ENCODE peak calls at places on chromosomes 1 and 21, in nine cellular contexts. F, C, A, B, O, X, Y, G and N are unnamed samples.

GRCh38 chr21:43866233-43866632 is 1.2 kb downstream of the AGPAT3 start:
- DNase-seq in G (peak), X (no peak), A (peak), Y (no peak), B (peak), C (no peak), F (peak), O (no peak), N (peak)

GRCh38 chr1:223175633-223176032 is 32.6 kb upstream of the TLR5 start:
- DNase-seq in C (no peak), G (peak), X (no peak), O (no peak), A (no peak), Y (no peak), F (no peak), B (no peak), N (no peak)

GRCh38 chr1:171743014-171743870 is 1.4 kb upstream of the VAMP4 start:
- DNase-seq in F (peak), O (no peak), G (peak), A (no peak), X (no peak), B (no peak), C (no peak), Y (no peak), N (no peak)

GRCh38 chr1:244969355-244970235 is 105.3 kb upstream of the HNRNPU start:
- DNase-seq in A (peak), C (peak), B (peak), Y (peak), O (peak), F (peak), G (peak), X (peak), N (peak)

GRCh38 chr1:50603274-50604271 is 180.3 kb upstream of the DMRTA2 start:
- DNase-seq in Y (no peak), F (no peak), X (no peak), G (no peak), A (no peak), O (no peak), B (no peak), C (no peak), N (no peak)

GRCh38 chr1:25519624-25520023 is 23.8 kb upstream of the LDLRAP1 start:
- DNase-seq in Y (no peak), C (no peak), B (no peak), X (no peak), F (no peak), A (no peak), G (no peak), O (no peak), N (no peak)

GRCh38 chr1:90512441-90512840 is 204.7 kb downstream of the BARHL2 start:
- DNase-seq in F (no peak), Y (no peak), X (no peak), O (no peak), C (no peak), B (no peak), A (no peak), G (no peak), N (no peak)

GRCh38 chr1:219670426-219671149 is 57.7 kb upstream of the ZC3H11B start:
- DNase-seq in A (peak), C (no peak), F (no peak), X (no peak), G (no peak), Y (no peak), O (no peak), B (no peak), N (no peak)

GRCh38 chr1:209651148-209651547 is 1.1 kb downstream of the LAMB3 start:
- DNase-seq in G (peak), A (peak), X (peak), C (no peak), O (peak), F (peak), Y (peak), B (peak), N (no peak)

GRCh38 chr1:28296401-28297220 is 32.2 kb upstream of the MED18 start:
- DNase-seq in C (no peak), B (no peak), O (no peak), A (no peak), X (no peak), F (peak), Y (no peak), G (no peak), N (no peak)

GRCh38 chr1:41476807-41477361 is 7.6 kb downstream of the EDN2 start:
- DNase-seq in Y (no peak), A (peak), C (no peak), F (peak), O (no peak), X (peak), B (peak), G (peak), N (no peak)

GRCh38 chr1:51506537-51506936 is 12.5 kb downstream of the EPS15 start:
- DNase-seq in G (no peak), F (no peak), A (no peak), B (no peak), O (no peak), C (no peak), Y (no peak), X (no peak), N (no peak)

GRCh38 chr21:18424250-18424649 is 20.7 kb upstream of the TMPRSS15 start:
- DNase-seq in B (no peak), G (no peak), X (no peak), Y (no peak), O (no peak), F (no peak), A (no peak), C (no peak), N (no peak)

GRCh38 chr1:92374211-92374610 is 75.4 kb downstream of the RPAP2 start:
- DNase-seq in C (no peak), B (no peak), O (no peak), Y (no peak), X (no peak), G (no peak), A (no peak), F (no peak), N (no peak)

GRCh38 chr1:110356379-110356778 is 17.2 kb downstream of the RBM15 start:
- DNase-seq in Y (no peak), A (no peak), F (no peak), G (no peak), O (no peak), X (no peak), B (no peak), C (no peak), N (no peak)

GRCh38 chr1:12081648-12082396 is 18.7 kb downstream of the TNFRSF8 start:
- DNase-seq in F (no peak), G (no peak), B (no peak), C (no peak), O (no peak), X (no peak), A (no peak), Y (no peak), N (no peak)

GRCh38 chr1:19405761-19406481 is 79.4 kb downstream of the CAPZB start:
- DNase-seq in X (no peak), A (no peak), C (no peak), O (no peak), B (no peak), F (no peak), Y (no peak), G (no peak), N (peak)

GRCh38 chr1:4657244-4657789 is 2.9 kb downstream of the AJAP1 start:
- DNase-seq in Y (peak), O (no peak), A (no peak), C (no peak), F (no peak), G (no peak), X (no peak), B (no peak), N (no peak)

GRCh38 chr1:206663832-206664652 is 20.7 kb upstream of the MAPKAPK2 start:
- DNase-seq in A (peak), X (no peak), F (peak), B (peak), O (peak), Y (no peak), G (peak), C (no peak), N (peak)

GRCh38 chr21:31162827-31163226 is 124.6 kb upstream of the KRTAP19-8 start:
- DNase-seq in O (no peak), B (no peak), Y (no peak), A (no peak), C (no peak), F (no peak), X (no peak), G (no peak), N (no peak)

GRCh38 chr1:222739465-222739864 is 2.5 kb downstream of the FAM177B start:
- DNase-seq in Y (no peak), O (no peak), X (no peak), B (no peak), A (no peak), C (no peak), F (no peak), G (no peak), N (no peak)

GRCh38 chr1:181793826-181794225 is 267.7 kb downstream of the ZNF648 start:
- DNase-seq in A (no peak), Y (no peak), B (no peak), X (no peak), G (no peak), O (no peak), F (no peak), C (no peak), N (no peak)

GRCh38 chr1:246383217-246383616 is 123.9 kb downstream of the SMYD3 start:
- DNase-seq in F (no peak), A (no peak), O (no peak), C (no peak), B (no peak), X (no peak), G (no peak), Y (no peak), N (no peak)

GRCh38 chr1:156282479-156283222 is at the start of gene SMG5:
- DNase-seq in F (peak), A (peak), O (peak), C (peak), G (peak), X (peak), Y (peak), B (peak), N (peak)

GRCh38 chr1:17155257-17155895 is 36.1 kb upstream of the PADI2 start:
- DNase-seq in B (no peak), G (no peak), O (no peak), A (no peak), X (no peak), Y (no peak), C (no peak), F (no peak), N (no peak)

GRCh38 chr1:186473047-186473446 is 12.1 kb upstream of the PDC start:
- DNase-seq in A (no peak), X (no peak), O (no peak), B (no peak), Y (no peak), G (no peak), C (no peak), F (no peak), N (no peak)

GRCh38 chr1:220700591-220701179 is 10.5 kb downstream of the C1orf115 start:
- DNase-seq in Y (no peak), O (no peak), G (no peak), X (no peak), B (no peak), C (no peak), A (no peak), F (no peak), N (peak)

GRCh38 chr1:201501812-201502510 is 5.0 kb downstream of the CSRP1 start:
- DNase-seq in A (no peak), B (no peak), F (no peak), Y (no peak), X (no peak), O (no peak), C (no peak), G (no peak), N (no peak)

GRCh38 chr1:53408013-53408754 is 51.0 kb upstream of the DMRTB1 start:
- DNase-seq in G (no peak), B (no peak), F (no peak), C (no peak), A (no peak), O (no peak), X (no peak), Y (no peak), N (no peak)

GRCh38 chr1:210654176-210654786 is 325.6 kb downstream of the HHAT start:
- DNase-seq in B (no peak), F (no peak), G (no peak), C (no peak), Y (no peak), O (no peak), A (no peak), X (no peak), N (no peak)

GRCh38 chr1:71196685-71197084 is 115.8 kb upstream of the ZRANB2 start:
- DNase-seq in C (no peak), Y (no peak), G (no peak), F (no peak), X (no peak), O (no peak), B (no peak), A (no peak), N (no peak)

GRCh38 chr1:25694167-25694566 is 77.6 kb downstream of the MAN1C1 start:
- DNase-seq in O (no peak), X (no peak), G (peak), Y (no peak), B (no peak), F (peak), A (no peak), C (peak), N (no peak)

GRCh38 chr1:56148466-56149193 is 430.7 kb downstream of the PLPP3 start:
- DNase-seq in O (no peak), F (no peak), G (no peak), Y (no peak), X (no peak), C (no peak), A (no peak), B (no peak), N (no peak)

GRCh38 chr1:18104546-18105100 is 3.0 kb upstream of the IGSF21 start:
- DNase-seq in F (no peak), C (no peak), Y (no peak), A (no peak), B (peak), X (no peak), O (no peak), G (no peak), N (no peak)

GRCh38 chr1:7579016-7579415 is 192.1 kb upstream of the VAMP3 start:
- DNase-seq in A (no peak), C (no peak), F (no peak), G (no peak), B (no peak), Y (peak), O (no peak), X (no peak), N (no peak)

GRCh38 chr1:81717230-81717629 is 83.5 kb upstream of the ADGRL2 start:
- DNase-seq in Y (no peak), X (no peak), B (no peak), G (no peak), O (no peak), A (no peak), F (no peak), C (no peak), N (no peak)

GRCh38 chr1:2981981-2982614 is 39.2 kb upstream of the ACTRT2 start:
- DNase-seq in Y (peak), X (no peak), G (no peak), F (no peak), O (no peak), B (no peak), A (no peak), C (no peak), N (no peak)

GRCh38 chr1:22246755-22247480 is 104.0 kb upstream of the WNT4 start:
- DNase-seq in F (no peak), O (no peak), B (no peak), G (no peak), Y (no peak), X (no peak), A (no peak), C (no peak), N (no peak)

GRCh38 chr1:184859381-184860105 is 104.9 kb upstream of the EDEM3 start:
- DNase-seq in Y (no peak), B (no peak), C (no peak), G (no peak), X (no peak), O (no peak), A (no peak), F (no peak), N (no peak)

GRCh38 chr1:184854036-184854435 is 99.4 kb upstream of the EDEM3 start:
- DNase-seq in G (no peak), X (no peak), F (no peak), Y (no peak), A (no peak), B (no peak), O (no peak), C (no peak), N (no peak)

GRCh38 chr1:184851822-184852746 is 97.4 kb upstream of the EDEM3 start:
- DNase-seq in C (no peak), X (no peak), F (no peak), G (no peak), O (no peak), A (no peak), B (no peak), Y (no peak), N (no peak)

GRCh38 chr1:184858288-184858687 is 103.6 kb upstream of the EDEM3 start:
- DNase-seq in C (no peak), G (no peak), A (no peak), O (no peak), X (no peak), Y (no peak), B (no peak), F (no peak), N (no peak)

GRCh38 chr1:184854456-184855180 is 100.0 kb upstream of the EDEM3 start:
- DNase-seq in Y (no peak), B (no peak), O (no peak), X (no peak), C (no peak), A (no peak), F (no peak), G (no peak), N (no peak)
- H3K27ac ChIP-seq in Y (no peak), B (peak), O (no peak), X (no peak), C (peak), A (peak), F (no peak), G (no peak), N (no peak)

GRCh38 chr21:16133248-16133647 is 403.5 kb downstream of the USP25 start:
- DNase-seq in G (no peak), Y (no peak), X (no peak), O (no peak), C (no peak), B (no peak), A (no peak), F (no peak), N (no peak)
- H3K27ac ChIP-seq in G (no peak), Y (no peak), X (no peak), O (no peak), C (no peak), B (no peak), A (no peak), F (no peak), N (no peak)

DNA sequence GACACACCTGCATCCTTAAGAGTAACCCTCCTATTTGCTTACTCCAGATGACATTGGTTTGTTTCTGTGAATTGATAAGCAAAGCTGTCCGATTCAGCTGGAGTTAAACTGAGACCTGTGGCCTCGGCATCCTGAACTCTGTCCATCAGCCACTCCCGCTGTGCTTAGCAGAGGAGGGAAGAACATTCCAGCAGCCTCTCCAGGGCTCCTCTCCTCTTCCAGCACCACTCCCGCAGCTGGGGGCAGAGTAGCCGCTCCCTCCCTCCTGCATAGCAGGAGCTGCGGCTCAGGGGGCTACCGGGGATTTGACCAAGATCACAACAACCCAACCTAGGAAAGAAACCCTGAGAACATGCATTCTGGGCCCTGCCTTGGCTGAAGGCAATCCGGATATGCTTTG is 8.8 kb downstream of the LRRC38 start:
- DNase-seq in F (no peak), B (no peak), C (no peak), Y (no peak), G (no peak), O (no peak), X (no peak), A (no peak), N (no peak)
- H3K27ac ChIP-seq in F (no peak), B (peak), C (no peak), Y (no peak), G (no peak), O (no peak), X (no peak), A (no peak), N (no peak)

GRCh38 chr1:1927751-1928150 is 8.7 kb upstream of the TMEM52 start:
- DNase-seq in B (no peak), X (no peak), G (no peak), C (no peak), F (peak), A (no peak), O (no peak), Y (no peak), N (no peak)

GRCh38 chr1:1926346-1926811 is 7.3 kb upstream of the TMEM52 start:
- DNase-seq in X (no peak), Y (no peak), G (no peak), O (no peak), F (peak), B (no peak), A (no peak), C (no peak), N (no peak)

GRCh38 chr1:1925437-1926345 is 6.6 kb upstream of the TMEM52 start:
- DNase-seq in F (peak), B (no peak), A (no peak), X (no peak), G (no peak), O (no peak), C (no peak), Y (no peak), N (no peak)

GRCh38 chr1:1928231-1929101 is 9.4 kb upstream of the TMEM52 start:
- DNase-seq in C (no peak), F (peak), O (no peak), X (no peak), B (no peak), G (no peak), Y (no peak), A (no peak), N (no peak)

DNA sequence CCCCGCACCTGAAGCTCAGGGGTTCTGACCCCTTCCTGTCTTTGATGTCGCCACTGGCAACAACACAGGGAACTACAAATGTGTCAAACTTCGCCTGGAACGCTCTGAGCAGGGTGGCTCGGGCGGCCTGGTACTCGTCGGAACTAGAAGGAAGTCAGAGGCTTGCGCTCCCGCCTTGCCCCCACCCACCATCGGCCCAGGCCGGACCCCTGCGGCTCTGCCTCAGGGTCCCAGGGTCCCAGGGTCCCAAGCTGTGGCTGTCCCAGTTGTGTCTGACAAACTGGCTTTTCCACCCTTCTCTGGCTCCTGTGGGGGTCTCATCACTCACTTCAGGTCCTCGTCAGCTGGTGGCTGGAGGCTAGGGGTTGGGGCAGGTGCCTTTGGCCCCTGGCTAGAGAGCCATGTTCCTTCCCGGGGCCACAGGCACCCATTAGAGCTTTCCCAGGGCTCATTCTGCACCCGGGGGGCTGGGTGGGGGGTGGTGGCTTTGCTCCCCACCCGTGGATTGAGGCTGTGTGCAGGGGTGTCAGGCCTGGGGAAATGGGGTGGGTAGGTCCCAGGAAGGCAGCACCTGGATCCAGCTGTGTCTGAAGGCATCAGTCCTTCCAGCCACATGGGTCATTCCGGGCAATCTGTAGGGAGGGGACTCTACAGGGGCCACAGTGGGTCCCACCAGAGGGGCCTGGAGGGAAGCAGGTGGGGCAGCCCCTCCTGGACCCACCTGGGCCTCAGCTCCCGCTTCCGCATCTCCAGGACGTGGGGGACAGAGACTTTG is 8.0 kb upstream of the TMEM52 start:
- DNase-seq in A (no peak), B (no peak), C (no peak), G (no peak), Y (no peak), O (no peak), F (peak), X (no peak), N (no peak)
- H3K27ac ChIP-seq in A (no peak), B (no peak), C (no peak), G (no peak), Y (no peak), O (no peak), F (no peak), X (peak), N (no peak)